ENCODE peak calls at places on chromosomes 16 and 17, in ten cellular contexts. L, O, Z, V, I, E, H, W, A and Q are unnamed samples.

GRCh38 chr17:74862108-74862901 is 2.6 kb upstream of the GRIN2C start:
- DNase-seq in L (peak; percentile 9), O (no peak), Z (no peak), V (no peak), I (peak; percentile 34), E (peak; percentile 68), H (peak; percentile 79), W (peak; percentile 25), A (peak; percentile 74), Q (peak; percentile 69)

GRCh38 chr17:37079065-37079708 is 130.4 kb downstream of the AATF start:
- DNase-seq in L (no peak), O (no peak), Z (no peak), V (no peak), I (no peak), E (no peak), H (no peak), W (no peak), A (no peak), Q (no peak)

GRCh38 chr16:68676113-68676860 is 31.2 kb downstream of the CDH3 start:
- DNase-seq in L (no peak), O (no peak), Z (no peak), V (no peak), I (no peak), E (no peak), H (peak; percentile 26), W (no peak), A (no peak), Q (no peak)

GRCh38 chr16:28951410-28951943 is 740 bp downstream of the NFATC2IP start:
- DNase-seq in L (no peak), O (no peak), Z (no peak), V (no peak), I (no peak), E (no peak), H (peak; percentile 72), W (no peak), A (peak; percentile 35), Q (no peak)

GRCh38 chr17:38559025-38559879 is 46.5 kb downstream of the SRCIN1 start:
- DNase-seq in L (peak; percentile 38), O (peak; percentile 89), Z (peak; percentile 90), V (peak; percentile 88), I (peak; percentile 27), E (peak; percentile 96), H (peak; percentile 92), W (peak; percentile 67), A (peak; percentile 79), Q (peak; percentile 96)

GRCh38 chr17:6713130-6713917 is at the start of gene SLC13A5:
- DNase-seq in L (no peak), O (peak; percentile 38), Z (no peak), V (no peak), I (peak; percentile 8), E (peak; percentile 80), H (no peak), W (no peak), A (no peak), Q (peak; percentile 20)

GRCh38 chr17:27569257-27569722 is 61.7 kb upstream of the LGALS9 start:
- DNase-seq in L (peak; percentile 34), O (peak; percentile 51), Z (no peak), V (peak; percentile 25), I (peak; percentile 33), E (peak; percentile 63), H (no peak), W (no peak), A (peak; percentile 45), Q (peak; percentile 60)

GRCh38 chr17:28796062-28796461 is 46.5 kb downstream of the FAM222B start:
- DNase-seq in L (no peak), O (no peak), Z (no peak), V (no peak), I (no peak), E (no peak), H (no peak), W (no peak), A (no peak), Q (no peak)

GRCh38 chr17:44677136-44677535 is 12.4 kb downstream of the CCDC43 start:
- DNase-seq in L (peak; percentile 47), O (no peak), Z (no peak), V (no peak), I (peak; percentile 74), E (no peak), H (no peak), W (no peak), A (no peak), Q (no peak)

GRCh38 chr17:81858967-81859905 is 1.1 kb downstream of the P4HB start:
- DNase-seq in L (no peak), O (no peak), Z (no peak), V (no peak), I (no peak), E (no peak), H (no peak), W (no peak), A (peak; percentile 77), Q (no peak)

GRCh38 chr16:85460252-85460982 is 152.7 kb upstream of the GSE1 start:
- DNase-seq in L (no peak), O (no peak), Z (no peak), V (peak; percentile 52), I (no peak), E (no peak), H (no peak), W (no peak), A (peak; percentile 35), Q (peak; percentile 33)

GRCh38 chr16:50751528-50751927 is 9.6 kb downstream of the CYLD start:
- DNase-seq in L (no peak), O (no peak), Z (no peak), V (no peak), I (no peak), E (no peak), H (no peak), W (no peak), A (no peak), Q (no peak)

GRCh38 chr16:54879681-54880080 is 51.0 kb upstream of the IRX5 start:
- DNase-seq in L (no peak), O (no peak), Z (no peak), V (no peak), I (no peak), E (peak; percentile 24), H (no peak), W (no peak), A (no peak), Q (no peak)

GRCh38 chr17:78362232-78362631 is 2.4 kb upstream of the SOCS3 start:
- DNase-seq in L (no peak), O (no peak), Z (no peak), V (no peak), I (no peak), E (no peak), H (no peak), W (no peak), A (no peak), Q (no peak)

GRCh38 chr17:47188266-47188665 is 829 bp downstream of the CDC27 start:
- DNase-seq in L (peak; percentile 73), O (no peak), Z (no peak), V (no peak), I (peak; percentile 71), E (peak; percentile 24), H (no peak), W (no peak), A (no peak), Q (no peak)

GRCh38 chr16:22323173-22323997 is 26.2 kb downstream of the POLR3E start:
- DNase-seq in L (no peak), O (no peak), Z (no peak), V (no peak), I (no peak), E (no peak), H (no peak), W (no peak), A (no peak), Q (no peak)

GRCh38 chr16:46719528-46719927 is 28.6 kb downstream of the MYLK3 start:
- DNase-seq in L (no peak), O (no peak), Z (no peak), V (no peak), I (no peak), E (no peak), H (no peak), W (no peak), A (no peak), Q (no peak)

GRCh38 chr16:1273816-1274215 is 17.9 kb downstream of the TPSD1 start:
- DNase-seq in L (no peak), O (no peak), Z (peak; percentile 52), V (no peak), I (no peak), E (no peak), H (no peak), W (no peak), A (no peak), Q (no peak)

GRCh38 chr17:77316191-77316641 is 175.4 kb downstream of the SEC14L1 start:
- DNase-seq in L (peak; percentile 77), O (peak; percentile 47), Z (peak; percentile 76), V (peak; percentile 75), I (no peak), E (peak; percentile 54), H (peak; percentile 91), W (no peak), A (peak; percentile 88), Q (no peak)

GRCh38 chr16:54361813-54362212 is 75.2 kb upstream of the IRX3 start:
- DNase-seq in L (no peak), O (no peak), Z (no peak), V (no peak), I (no peak), E (peak; percentile 9), H (no peak), W (no peak), A (no peak), Q (no peak)

GRCh38 chr16:9869776-9870175 is 312.5 kb downstream of the GRIN2A start:
- DNase-seq in L (no peak), O (no peak), Z (no peak), V (no peak), I (no peak), E (no peak), H (no peak), W (no peak), A (no peak), Q (no peak)

GRCh38 chr17:59698143-59698542 is 9.1 kb downstream of the PTRH2 start:
- DNase-seq in L (no peak), O (no peak), Z (no peak), V (no peak), I (no peak), E (no peak), H (no peak), W (no peak), A (no peak), Q (no peak)
- H3K4me1 ChIP-seq in L (no peaks in the 10 kb centered on the region), O (no peaks in the 10 kb centered on the region), Z (no peaks in the 10 kb centered on the region), V (no peaks in the 10 kb centered on the region), I (no peaks in the 10 kb centered on the region), E (peaks cover 33% of the 10 kb centered on the region), H (no peaks in the 10 kb centered on the region), W (no peaks in the 10 kb centered on the region), A (no peaks in the 10 kb centered on the region), Q (peaks cover 9% of the 10 kb centered on the region)

GRCh38 chr16:2529061-2529931 is 1.9 kb downstream of the CEMP1 start:
- DNase-seq in L (peak; percentile 12), O (no peak), Z (no peak), V (peak; percentile 19), I (no peak), E (no peak), H (no peak), W (no peak), A (no peak), Q (no peak)
- TF ChIP-seq CTCF in L (no peak), O (peak; percentile 39), Z (no peak), V (no peak), I (no peak), E (no peak), H (no peak), W (no peak), A (no peak), Q (no peak)

GRCh38 chr16:3123986-3124886 is 10.6 kb upstream of the ZNF213 start:
- DNase-seq in L (peak; percentile 87), O (peak; percentile 87), Z (peak; percentile 98), V (peak; percentile 94), I (peak; percentile 95), E (peak; percentile 92), H (peak; percentile 98), W (peak; percentile 96), A (peak; percentile 96), Q (peak; percentile 97)
- TF ChIP-seq POLR2A in L (no peak), O (peak; percentile 71), Z (no peak), V (peak; percentile 35), I (peak; percentile 55), E (peak; percentile 68), H (no peak), W (peak; percentile 14), A (peak; percentile 48), Q (peak; percentile 72)

GRCh38 chr16:12021578-12022265 is 45.2 kb downstream of the SNX29 start:
- DNase-seq in L (no peak), O (no peak), Z (no peak), V (no peak), I (no peak), E (no peak), H (no peak), W (no peak), A (no peak), Q (no peak)
- H3K4me1 ChIP-seq in L (peaks cover 6% of the 10 kb centered on the region), O (no peaks in the 10 kb centered on the region), Z (peaks cover 3% of the 10 kb centered on the region), V (no peaks in the 10 kb centered on the region), I (no peaks in the 10 kb centered on the region), E (no peaks in the 10 kb centered on the region), H (no peaks in the 10 kb centered on the region), W (no peaks in the 10 kb centered on the region), A (no peaks in the 10 kb centered on the region), Q (peaks cover 14% of the 10 kb centered on the region)